ENCODE peak calls at places on chromosomes 5 and 9, in five cellular contexts. S is lung, I is cardiac muscle cell, K is mesenchymal stem cell, F is pancreas. A is an unnamed sample.
A peak's percentile ranks its signal among the peaks of the same experiment; 100 is the strongest.

GRCh38 chr5:132132138-132132537 is 58.5 kb downstream of the CSF2 start:
- DNase-seq in S (no peak), I (no peak), K (peak; percentile 15), F (no peak), A (no peak)

GRCh38 chr9:135448570-135449180 is 30.9 kb upstream of the PPP1R26 start:
- DNase-seq in S (no peak), I (no peak), K (no peak), F (no peak), A (no peak)

GRCh38 chr5:93589812-93590215 is 6.8 kb downstream of the NR2F1 start:
- DNase-seq in S (no peak), I (no peak), K (peak; percentile 40), F (no peak), A (no peak)

GRCh38 chr5:93654676-93655075 is 71.7 kb downstream of the NR2F1 start:
- DNase-seq in S (no peak), I (no peak), K (no peak), F (no peak), A (no peak)

GRCh38 chr5:111407562-111407961 is 104.8 kb downstream of the STARD4 start:
- DNase-seq in S (no peak), I (no peak), K (no peak), F (no peak), A (no peak)

GRCh38 chr9:130329061-130329460 is 63.5 kb downstream of the HMCN2 start:
- DNase-seq in S (no peak), I (no peak), K (no peak), F (no peak), A (peak; percentile 52)

GRCh38 chr5:109455598-109456096 is 45.9 kb upstream of the PJA2 start:
- DNase-seq in S (peak; percentile 61), I (peak; percentile 26), K (peak; percentile 100), F (no peak), A (peak; percentile 82)

GRCh38 chr5:147567917-147568598 is 58.2 kb upstream of the DPYSL3 start:
- DNase-seq in S (no peak), I (no peak), K (peak; percentile 30), F (no peak), A (no peak)

GRCh38 chr5:53200309-53200708 is 90.8 kb upstream of the MOCS2 start:
- DNase-seq in S (no peak), I (no peak), K (no peak), F (no peak), A (no peak)

GRCh38 chr5:135050244-135050767 is 16.3 kb upstream of the PITX1 start:
- DNase-seq in S (no peak), I (no peak), K (no peak), F (no peak), A (no peak)

GRCh38 chr9:129609486-129610192 is 11.3 kb downstream of the C9orf50 start:
- DNase-seq in S (peak; percentile 39), I (no peak), K (peak; percentile 53), F (peak; percentile 52), A (peak; percentile 62)

GRCh38 chr9:134965421-134965820 is 47.7 kb upstream of the FCN1 start:
- DNase-seq in S (no peak), I (no peak), K (no peak), F (no peak), A (peak; percentile 28)

GRCh38 chr5:17147225-17148120 is 70.0 kb upstream of the BASP1 start:
- DNase-seq in S (no peak), I (no peak), K (no peak), F (no peak), A (no peak)

GRCh38 chr5:151155149-151155776 is 2.3 kb downstream of the ANXA6 start:
- DNase-seq in S (no peak), I (no peak), K (no peak), F (no peak), A (no peak)

GRCh38 chr5:40475546-40475945 is 204.2 kb upstream of the PTGER4 start:
- DNase-seq in S (no peak), I (no peak), K (no peak), F (no peak), A (no peak)

GRCh38 chr5:173513521-173513991 is 102.9 kb downstream of the BOD1 start:
- DNase-seq in S (no peak), I (no peak), K (no peak), F (no peak), A (no peak)

GRCh38 chr5:135551593-135552447 is 16.1 kb upstream of the NEUROG1 start:
- DNase-seq in S (peak; percentile 67), I (peak; percentile 81), K (peak; percentile 71), F (peak; percentile 51), A (peak; percentile 76)

GRCh38 chr9:38619556-38620447 is 594 bp downstream of the ANKRD18A start:
- DNase-seq in S (no peak), I (peak; percentile 24), K (no peak), F (peak; percentile 46), A (no peak)

GRCh38 chr9:104093162-104093561 is 947 bp upstream of the SMC2 start:
- DNase-seq in S (no peak), I (no peak), K (no peak), F (no peak), A (no peak)

GRCh38 chr5:122726990-122727616 is 47.8 kb upstream of the SNX2 start:
- DNase-seq in S (no peak), I (no peak), K (peak; percentile 43), F (no peak), A (no peak)
- H3K4me3 ChIP-seq in S (no peak overlapping the region), I (no peak overlapping the region), K (peak overlapping the region; percentile 59), F (no peak overlapping the region), A (no peak overlapping the region)

GRCh38 chr9:14752871-14753270 is 30.3 kb upstream of the CER1 start:
- DNase-seq in S (no peak), I (no peak), K (no peak), F (no peak), A (no peak)
- H3K4me3 ChIP-seq in S (no peak overlapping the region), I (no peak overlapping the region), K (no peak overlapping the region), F (no peak overlapping the region), A (no peak overlapping the region)

GRCh38 chr5:138138949-138139775 is at the start of gene NME5:
- DNase-seq in S (peak; percentile 76), I (peak; percentile 85), K (peak; percentile 63), F (peak; percentile 73), A (peak; percentile 30)

GRCh38 chr5:138141734-138142133 is 2.5 kb upstream of the NME5 start:
- DNase-seq in S (no peak), I (no peak), K (no peak), F (no peak), A (no peak)

GRCh38 chr5:138140268-138140667 is 1.0 kb upstream of the NME5 start:
- DNase-seq in S (no peak), I (peak; percentile 41), K (no peak), F (no peak), A (no peak)

DNA sequence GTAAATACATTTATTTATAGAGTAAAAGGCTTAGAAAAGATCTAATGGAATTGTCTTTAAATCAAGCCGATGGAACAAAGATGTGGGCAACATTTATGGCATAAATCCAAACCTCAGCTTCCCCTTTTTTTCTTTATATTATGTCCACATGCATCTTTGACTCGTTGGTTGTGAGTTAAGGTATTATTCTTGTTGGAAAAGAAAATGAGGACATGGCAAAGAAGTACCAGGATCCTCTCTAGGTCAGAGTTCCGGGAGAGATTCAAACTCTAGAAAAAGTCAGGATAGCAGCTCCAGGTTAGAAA is 500 bp upstream of the NME5 start:
- DNase-seq in S (no peak), I (no peak), K (no peak), F (no peak), A (no peak)
- H3K4me3 ChIP-seq in S (no peak overlapping the region), I (peak overlapping the region; percentile 51), K (no peak overlapping the region), F (peak overlapping the region; percentile 61), A (no peak overlapping the region)

GRCh38 chr5:126597156-126597555 is 2.1 kb upstream of the ALDH7A1 start:
- DNase-seq in S (no peak), I (no peak), K (peak; percentile 82), F (no peak), A (no peak)

GRCh38 chr5:126599499-126599898 is 1.2 kb upstream of the PHAX start:
- DNase-seq in S (no peak), I (no peak), K (no peak), F (no peak), A (peak; percentile 32)

GRCh38 chr5:126594676-126595485 is at the start of gene ALDH7A1:
- DNase-seq in S (peak; percentile 91), I (peak; percentile 96), K (peak; percentile 94), F (peak; percentile 94), A (peak; percentile 95)

GRCh38 chr5:126594077-126594476 is 942 bp downstream of the ALDH7A1 start:
- DNase-seq in S (no peak), I (peak; percentile 15), K (peak; percentile 21), F (no peak), A (no peak)

GRCh38 chr5:126595486-126596083 is 566 bp upstream of the ALDH7A1 start:
- DNase-seq in S (no peak), I (no peak), K (no peak), F (no peak), A (no peak)
- H3K4me3 ChIP-seq in S (peak overlapping the region; percentile 28), I (peak overlapping the region; percentile 49), K (peak overlapping the region; percentile 86), F (peak overlapping the region; percentile 64), A (peak overlapping the region; percentile 66)

GRCh38 chr9:83977196-83977595 is 2.8 kb downstream of the HNRNPK start:
- DNase-seq in S (no peak), I (no peak), K (no peak), F (no peak), A (no peak)
- H3K4me3 ChIP-seq in S (no peak overlapping the region), I (peak overlapping the region; percentile 88), K (peak overlapping the region; percentile 96), F (peak overlapping the region; percentile 93), A (peak overlapping the region; percentile 90)

DNA sequence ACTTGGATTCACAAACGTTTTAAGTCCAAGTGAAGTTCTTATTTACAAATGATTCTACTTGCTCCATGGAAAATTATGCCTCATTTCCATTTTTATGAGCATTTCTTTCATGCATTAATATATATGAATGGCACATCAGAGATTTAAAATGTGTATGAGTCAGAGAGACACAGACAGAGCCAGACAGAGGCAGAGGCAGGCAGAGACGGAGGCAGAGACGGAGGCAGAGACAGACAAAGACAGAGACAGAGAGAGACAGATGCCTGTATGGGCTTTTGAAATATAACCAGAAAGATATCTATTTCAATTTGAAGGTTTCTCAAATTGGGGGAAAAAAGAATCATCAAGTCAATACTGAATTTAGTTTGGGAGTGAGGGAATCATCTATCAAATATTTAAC is 648.9 kb downstream of the PTPRD start:
- DNase-seq in S (no peak), I (no peak), K (no peak), F (no peak), A (no peak)
- H3K4me3 ChIP-seq in S (no peak overlapping the region), I (no peak overlapping the region), K (no peak overlapping the region), F (no peak overlapping the region), A (no peak overlapping the region)

GRCh38 chr9:101337237-101337636 is 47.6 kb downstream of the BAAT start:
- DNase-seq in S (no peak), I (no peak), K (no peak), F (no peak), A (no peak)
- H3K4me3 ChIP-seq in S (no peak overlapping the region), I (no peak overlapping the region), K (no peak overlapping the region), F (no peak overlapping the region), A (no peak overlapping the region)

GRCh38 chr9:91117474-91117891 is 244.2 kb downstream of the AUH start:
- DNase-seq in S (no peak), I (no peak), K (no peak), F (no peak), A (peak; percentile 68)

GRCh38 chr9:91117959-91118651 is 243.6 kb downstream of the AUH start:
- DNase-seq in S (peak; percentile 96), I (peak; percentile 83), K (peak; percentile 82), F (peak; percentile 82), A (peak; percentile 96)

GRCh38 chr9:91119679-91120078 is 242.0 kb downstream of the AUH start:
- DNase-seq in S (no peak), I (no peak), K (peak; percentile 70), F (no peak), A (no peak)

GRCh38 chr9:91120200-91120599 is 241.5 kb downstream of the AUH start:
- DNase-seq in S (no peak), I (no peak), K (no peak), F (no peak), A (no peak)

GRCh38 chr9:91119147-91119546 is 242.6 kb downstream of the AUH start:
- DNase-seq in S (no peak), I (no peak), K (peak; percentile 73), F (no peak), A (no peak)
- H3K4me3 ChIP-seq in S (no peak overlapping the region), I (no peak overlapping the region), K (peak overlapping the region; percentile 61), F (no peak overlapping the region), A (no peak overlapping the region)

A was measured in tibial artery.